ENCODE peak calls at places on chromosomes 11 and 22, in ten cellular contexts. B is stomach; C is heart left ventricle; V is DND-41; O is mammary epithelial cell; D is mesenchymal stem cell; M is left ventricle myocardium inferior; F is effector memory CD4-positive, alpha-beta T cell; X is PC-3; G is A549. R is an unnamed sample.

GRCh38 chr11:15742626-15743243 is 613.6 kb downstream of the SOX6 start:
- DNase-seq in B (no peak), D (peak), O (peak), X (no peak), V (no peak), C (no peak), G (no peak), F (no peak), M (no peak), R (no peak)

GRCh38 chr11:74689666-74690065 is 41.6 kb downstream of the CHRDL2 start:
- DNase-seq in B (no peak), V (no peak), M (no peak), D (no peak), O (peak), G (no peak), X (peak), F (no peak), C (no peak), R (no peak)

GRCh38 chr22:50729391-50730012 is 8.5 kb upstream of the ACR start:
- DNase-seq in V (no peak), G (no peak), D (no peak), C (peak), F (no peak), X (no peak), M (peak), B (no peak), O (no peak), R (peak)

GRCh38 chr11:127639916-127640315 is 639.3 kb upstream of the KIRREL3 start:
- DNase-seq in G (no peak), F (no peak), D (no peak), X (peak), C (no peak), B (no peak), V (no peak), O (peak), M (no peak), R (no peak)

GRCh38 chr11:86755196-86755595 is 45.1 kb upstream of the PRSS23 start:
- DNase-seq in X (no peak), F (no peak), D (no peak), O (no peak), C (no peak), B (no peak), G (no peak), V (no peak), M (no peak), R (no peak)

GRCh38 chr11:14184548-14184947 is 174.4 kb downstream of the RRAS2 start:
- DNase-seq in M (no peak), O (no peak), V (no peak), F (no peak), C (peak), D (no peak), B (no peak), G (no peak), X (no peak), R (no peak)

GRCh38 chr11:94140154-94140655 is 11.6 kb downstream of the PANX1 start:
- DNase-seq in X (no peak), D (no peak), F (no peak), G (no peak), B (no peak), O (no peak), C (no peak), M (no peak), V (no peak), R (no peak)

GRCh38 chr11:35598254-35599125 is 19.8 kb upstream of the FJX1 start:
- DNase-seq in D (no peak), F (no peak), V (no peak), C (no peak), B (no peak), M (no peak), G (no peak), O (peak), X (peak), R (no peak)

GRCh38 chr22:50016988-50017700 is 4.6 kb upstream of the IL17REL start:
- DNase-seq in V (no peak), D (no peak), F (no peak), B (peak), G (no peak), X (no peak), C (no peak), O (no peak), M (peak), R (no peak)

GRCh38 chr11:19819148-19819547 is 106.5 kb downstream of the NAV2 start:
- DNase-seq in O (no peak), M (no peak), F (no peak), V (no peak), C (no peak), X (no peak), G (no peak), D (no peak), B (no peak), R (no peak)

DNA sequence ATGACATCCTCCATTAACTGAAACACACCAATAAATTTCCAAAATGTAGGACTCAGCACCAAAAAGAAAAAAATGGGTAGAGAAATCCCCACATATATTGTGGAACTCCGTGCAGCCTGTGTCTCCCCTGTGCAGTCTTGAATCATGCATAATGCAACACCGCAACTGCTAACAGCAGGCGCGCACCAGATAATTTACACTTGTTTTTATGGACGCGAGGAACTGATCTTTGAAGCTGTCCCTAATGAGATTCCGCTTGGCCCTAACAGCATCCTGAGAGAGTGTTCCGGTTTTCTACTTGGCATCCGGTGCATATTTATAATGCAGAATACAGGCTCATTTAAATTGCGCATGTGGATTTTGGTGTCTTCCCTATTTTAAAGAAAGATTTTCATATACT is 21.2 kb downstream of the MPPED2 start:
- DNase-seq in D (no peak), O (no peak), C (no peak), X (no peak), V (no peak), M (no peak), G (no peak), B (no peak), F (no peak), R (no peak)
- H3K27ac ChIP-seq in D (no peak), O (no peak), C (no peak), X (no peak), V (no peak), M (no peak), G (no peak), B (no peak), F (no peak), R (no peak)

GRCh38 chr11:64902102-64902900 is 14.7 kb downstream of the ATG2A start:
- DNase-seq in B (no peak), C (no peak), D (no peak), O (no peak), F (no peak), M (no peak), G (no peak), V (no peak), X (no peak), R (no peak)
- H3K4me3 ChIP-seq in B (no peak), C (no peak), D (no peak), O (no peak), F (no peak), M (no peak), G (no peak), V (no peak), X (no peak), R (no peak)

GRCh38 chr22:40599731-40600130 is 36.8 kb downstream of the MRTFA start:
- DNase-seq in B (no peak), F (no peak), X (no peak), V (no peak), O (no peak), C (no peak), D (no peak), G (no peak), M (no peak), R (no peak)

GRCh38 chr22:40606306-40606705 is 30.2 kb downstream of the MRTFA start:
- DNase-seq in O (no peak), C (no peak), D (no peak), G (no peak), V (no peak), F (no peak), X (no peak), M (no peak), B (no peak), R (no peak)

GRCh38 chr22:40602231-40602630 is 34.3 kb downstream of the MRTFA start:
- DNase-seq in O (no peak), C (no peak), B (no peak), X (no peak), F (no peak), D (no peak), M (no peak), V (no peak), G (no peak), R (no peak)

GRCh38 chr22:40605676-40606250 is 30.8 kb downstream of the MRTFA start:
- DNase-seq in C (no peak), O (no peak), V (no peak), F (no peak), M (no peak), X (no peak), B (no peak), G (no peak), D (no peak), R (no peak)

DNA sequence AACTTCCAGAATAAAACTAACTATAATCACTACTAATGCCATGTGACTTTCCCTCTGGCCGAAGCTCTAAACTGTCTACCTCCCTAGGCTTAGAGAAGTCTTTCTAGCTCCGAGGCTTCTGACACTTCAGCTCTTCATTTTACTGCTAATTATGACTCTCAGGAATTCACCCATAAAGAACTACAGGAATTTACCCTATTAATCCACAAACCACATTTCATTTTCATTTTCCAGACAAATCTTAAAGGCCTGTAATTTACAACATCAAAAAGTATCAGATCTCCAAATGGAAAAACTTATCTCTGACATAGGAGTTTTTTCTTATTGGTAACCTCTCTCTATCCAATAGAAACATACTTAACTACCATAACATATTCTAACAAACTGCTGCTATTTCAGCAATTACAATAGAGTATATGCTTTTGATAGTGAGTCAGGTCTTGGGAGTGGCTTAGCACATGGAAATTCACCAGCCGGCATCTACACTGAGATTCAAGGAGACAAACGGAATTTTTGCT is 33.4 kb downstream of the MRTFA start:
- DNase-seq in M (no peak), F (no peak), B (no peak), D (peak), O (peak), C (no peak), G (no peak), V (no peak), X (peak), R (peak)
- H3K27ac ChIP-seq in M (peak), F (no peak), B (peak), D (peak), O (peak), C (no peak), G (peak), V (no peak), X (peak), R (peak)

GRCh38 chr11:32435511-32435946 is at the start of gene WT1:
- DNase-seq in B (no peak), M (peak), F (no peak), C (peak), D (no peak), X (peak), O (no peak), G (peak), V (no peak), R (no peak)
- H3K4me3 ChIP-seq in B (peak), M (peak), F (no peak), C (peak), D (no peak), X (peak), O (peak), G (peak), V (no peak), R (no peak)

GRCh38 chr22:38833061-38833460 is 10.8 kb downstream of the NPTXR start:
- DNase-seq in D (no peak), X (no peak), M (no peak), C (no peak), O (no peak), G (no peak), B (no peak), F (no peak), V (no peak), R (no peak)

GRCh38 chr22:38834991-38835390 is 8.8 kb downstream of the NPTXR start:
- DNase-seq in F (no peak), V (no peak), D (no peak), X (no peak), G (no peak), O (no peak), M (no peak), B (no peak), C (no peak), R (no peak)

GRCh38 chr22:38835888-38836301 is 7.9 kb downstream of the NPTXR start:
- DNase-seq in M (no peak), V (no peak), D (peak), F (no peak), G (no peak), C (no peak), B (no peak), O (peak), X (peak), R (peak)

GRCh38 chr22:38832005-38832978 is 11.5 kb downstream of the NPTXR start:
- DNase-seq in D (no peak), C (no peak), G (no peak), V (no peak), F (no peak), O (no peak), B (no peak), X (no peak), M (no peak), R (no peak)

GRCh38 chr22:38834215-38834953 is 9.4 kb downstream of the NPTXR start:
- DNase-seq in G (no peak), X (no peak), B (no peak), F (no peak), C (no peak), D (no peak), M (no peak), V (no peak), O (no peak), R (no peak)
- H3K27ac ChIP-seq in G (no peak), X (no peak), B (no peak), F (no peak), C (no peak), D (no peak), M (no peak), V (no peak), O (no peak), R (no peak)